ENCODE peak calls at places on chromosomes 12 and 14, in six cellular contexts. T is HepG2, D is K562, X is GM12891, B is H1, F is GM12878. P is an unnamed sample.

GRCh38 chr12:2354151-2354991 is 301.6 kb downstream of the CACNA1C start:
- DNase-seq in T (no peak), B (no peak), X (no peak), D (no peak), F (no peak), P (no peak)

GRCh38 chr12:42143401-42144173 is 1.1 kb downstream of the GXYLT1 start:
- DNase-seq in B (no peak), T (no peak), F (no peak), D (no peak), X (no peak), P (no peak)

GRCh38 chr14:41285193-41285748 is 321.4 kb upstream of the LRFN5 start:
- DNase-seq in F (no peak), X (no peak), B (no peak), D (no peak), T (peak; percentile 40), P (no peak)

GRCh38 chr14:66404051-66404450 is 82.1 kb upstream of the CCDC196 start:
- DNase-seq in B (no peak), F (no peak), D (no peak), X (no peak), T (no peak), P (no peak)

GRCh38 chr12:77841467-77842054 is 10.9 kb downstream of the NAV3 start:
- DNase-seq in F (no peak), T (no peak), B (no peak), D (no peak), X (no peak), P (no peak)

GRCh38 chr14:49607583-49607982 is 8.8 kb downstream of the LRR1 start:
- DNase-seq in D (no peak), B (no peak), T (no peak), X (no peak), F (no peak), P (no peak)

GRCh38 chr14:104362761-104363605 is 216.6 kb upstream of the C14orf180 start:
- DNase-seq in T (no peak), D (no peak), B (no peak), F (no peak), X (no peak), P (no peak)

GRCh38 chr14:34930591-34931069 is 52.2 kb upstream of the SRP54 start:
- DNase-seq in F (peak; percentile 36), B (no peak), T (no peak), D (no peak), X (no peak), P (peak; percentile 13)

GRCh38 chr14:76904100-76904739 is 78.0 kb downstream of the LRRC74A start:
- DNase-seq in D (no peak), F (no peak), T (no peak), B (no peak), X (no peak), P (no peak)

GRCh38 chr12:110568752-110569151 is 14.4 kb downstream of the PPTC7 start:
- DNase-seq in B (no peak), X (no peak), T (no peak), F (no peak), D (no peak), P (no peak)

GRCh38 chr12:12976366-12976765 is 23.7 kb downstream of the HEBP1 start:
- DNase-seq in X (no peak), F (no peak), D (no peak), T (no peak), B (no peak), P (no peak)
- TF ChIP-seq POLR2AphosphoS5 in X (no peak), F (no peak), D (no peak), T (no peak), B (no peak), P (no peak)

GRCh38 chr12:124381454-124382207 is 86.7 kb downstream of the RFLNA start:
- DNase-seq in T (no peak), B (no peak), F (no peak), X (no peak), D (no peak), P (no peak)
- TF ChIP-seq TAF1 in T (no peak), B (no peak), F (no peak), X (no peak), D (no peak), P (no peak)

GRCh38 chr14:28661171-28661772 is 105.3 kb upstream of the FOXG1 start:
- DNase-seq in B (peak; percentile 38), F (no peak), X (no peak), D (no peak), T (peak; percentile 16), P (no peak)

GRCh38 chr14:28671425-28671824 is 95.2 kb upstream of the FOXG1 start:
- DNase-seq in B (no peak), X (no peak), F (no peak), T (no peak), D (no peak), P (no peak)

DNA sequence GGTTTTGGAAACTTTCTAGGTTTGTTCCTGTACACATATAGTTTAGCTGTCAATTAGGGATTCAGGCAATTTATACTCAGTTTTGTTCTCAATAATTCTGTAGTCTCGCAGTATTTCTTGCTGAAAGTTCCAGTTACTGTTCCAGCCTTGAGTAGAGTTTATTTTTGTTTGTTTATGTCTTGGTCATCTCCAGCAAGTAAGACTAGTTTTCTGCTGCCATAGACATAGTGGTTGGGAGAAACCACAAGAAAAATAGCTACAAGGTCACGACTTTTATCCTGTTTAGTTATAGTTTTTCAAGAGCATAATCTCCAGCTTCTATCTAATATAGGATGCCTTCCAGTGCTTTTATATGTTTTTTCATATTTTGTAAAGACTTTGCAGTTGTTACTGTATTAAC is 99.6 kb upstream of the FOXG1 start:
- DNase-seq in X (no peak), F (no peak), T (no peak), B (no peak), D (no peak), P (no peak)
- TF ChIP-seq POLR2A in X (no peak), F (no peak), T (no peak), B (no peak), D (no peak), P (no peak)

GRCh38 chr14:94612174-94612573 is at the start of gene SERPINA3:
- DNase-seq in T (peak; percentile 91), X (no peak), F (no peak), D (no peak), B (no peak), P (no peak)
- TF ChIP-seq POLR2AphosphoS5 in T (peak; percentile 96), X (no peak), F (no peak), D (no peak), B (no peak), P (no peak)

P was measured in GM12892.